ENCODE peak calls at places on chromosomes 7 and 10, in ten cellular contexts. U is nephron progenitor cell; A is prostate gland; J is effector memory CD4-positive, alpha-beta T cell; L is hippocampal formation; N is natural killer cell; K is body of pancreas; P is neural crest cell; V is CD8-positive, alpha-beta memory T cell; Z is H9. B is an unnamed sample.

GRCh38 chr10:133400624-133401424 is 6.9 kb downstream of the MTG1 start:
- DNase-seq in P (no peak), L (no peak), V (no peak), A (no peak), Z (no peak), K (no peak), U (no peak), J (no peak), N (no peak), B (no peak)

GRCh38 chr7:1933066-1933835 is 263.2 kb downstream of the ELFN1 start:
- DNase-seq in V (no peak), K (no peak), J (no peak), A (no peak), Z (no peak), U (no peak), N (no peak), L (no peak), P (no peak), B (no peak)

GRCh38 chr10:103854687-103855423 is 521 bp downstream of the SH3PXD2A start:
- DNase-seq in P (peak; percentile 53), N (no peak), Z (peak; percentile 48), V (no peak), J (no peak), U (peak; percentile 64), L (peak; percentile 51), K (no peak), A (no peak), B (no peak)

GRCh38 chr10:125120046-125120710 is 40.2 kb downstream of the CTBP2 start:
- DNase-seq in Z (no peak), L (no peak), A (no peak), U (no peak), P (no peak), K (no peak), J (no peak), N (no peak), V (no peak), B (no peak)

GRCh38 chr7:140049339-140050024 is 13.3 kb downstream of the PARP12 start:
- DNase-seq in L (no peak), A (no peak), V (no peak), K (no peak), J (no peak), Z (no peak), N (no peak), P (no peak), U (no peak), B (no peak)

GRCh38 chr10:11177926-11178453 is 160.3 kb downstream of the CELF2 start:
- DNase-seq in P (no peak), N (peak; percentile 48), K (peak; percentile 14), A (no peak), V (no peak), L (no peak), Z (no peak), J (no peak), U (no peak), B (no peak)

GRCh38 chr10:104387130-104387888 is 33.7 kb downstream of the CFAP58 start:
- DNase-seq in V (no peak), A (no peak), U (no peak), K (no peak), J (no peak), L (no peak), N (no peak), P (no peak), Z (no peak), B (no peak)

GRCh38 chr10:88120599-88121333 is 257.3 kb downstream of the PTEN start:
- DNase-seq in U (no peak), L (no peak), N (no peak), Z (no peak), K (no peak), J (no peak), A (no peak), V (no peak), P (no peak), B (no peak)

GRCh38 chr10:88895252-88895651 is 15.2 kb downstream of the STAMBPL1 start:
- DNase-seq in L (no peak), Z (no peak), U (no peak), V (no peak), A (no peak), N (no peak), K (no peak), J (no peak), P (no peak), B (no peak)

B was measured in naive B cell.